ENCODE peak calls at places on chromosomes 5 and 9, in six cellular contexts. One of them, this sample, is unnamed.

GRCh38 chr5:152501294-152501693 is 96.2 kb upstream of the NMUR2 start:
- DNase-seq in neural progenitor cell: no peak
- DNase-seq in endothelial cell: no peak
- DNase-seq in psoas muscle: no peak
- DNase-seq in IMR-90: no peak
- DNase-seq in right atrium auricular region: no peak
- DNase-seq in this sample: no peak

GRCh38 chr5:159908201-159908940 is 7.9 kb upstream of the ADRA1B start:
- DNase-seq in neural progenitor cell: no peak
- DNase-seq in endothelial cell: no peak
- DNase-seq in psoas muscle: no peak
- DNase-seq in IMR-90: no peak
- DNase-seq in right atrium auricular region: no peak
- DNase-seq in this sample: no peak

GRCh38 chr9:96883922-96884321 is 29.6 kb upstream of the ZNF782 start:
- DNase-seq in neural progenitor cell: no peak
- DNase-seq in endothelial cell: no peak
- DNase-seq in psoas muscle: no peak
- DNase-seq in IMR-90: no peak
- DNase-seq in right atrium auricular region: no peak
- DNase-seq in this sample: no peak

GRCh38 chr9:71768388-71769174 is at the start of gene CEMIP2:
- DNase-seq in neural progenitor cell: peak
- DNase-seq in endothelial cell: peak
- DNase-seq in psoas muscle: peak
- DNase-seq in IMR-90: peak
- DNase-seq in right atrium auricular region: peak
- DNase-seq in this sample: peak

GRCh38 chr9:1125741-1126140 is 75.6 kb downstream of the DMRT2 start:
- DNase-seq in neural progenitor cell: no peak
- DNase-seq in endothelial cell: no peak
- DNase-seq in psoas muscle: no peak
- DNase-seq in IMR-90: peak
- DNase-seq in right atrium auricular region: no peak
- DNase-seq in this sample: no peak

GRCh38 chr5:90632799-90633198 is 74.2 kb downstream of the ADGRV1 start:
- DNase-seq in neural progenitor cell: peak
- DNase-seq in endothelial cell: no peak
- DNase-seq in psoas muscle: no peak
- DNase-seq in IMR-90: no peak
- DNase-seq in right atrium auricular region: no peak
- DNase-seq in this sample: no peak

GRCh38 chr5:149060325-149060724 is 2.5 kb downstream of the SH3TC2 start:
- DNase-seq in neural progenitor cell: no peak
- DNase-seq in endothelial cell: no peak
- DNase-seq in psoas muscle: no peak
- DNase-seq in IMR-90: peak
- DNase-seq in right atrium auricular region: no peak
- DNase-seq in this sample: no peak

GRCh38 chr9:125844611-125845010 is 97.4 kb downstream of the PBX3 start:
- DNase-seq in neural progenitor cell: no peak
- DNase-seq in endothelial cell: no peak
- DNase-seq in psoas muscle: no peak
- DNase-seq in IMR-90: no peak
- DNase-seq in right atrium auricular region: no peak
- DNase-seq in this sample: peak

GRCh38 chr9:69996947-69997346 is 46.7 kb upstream of the MAMDC2 start:
- DNase-seq in neural progenitor cell: no peak
- DNase-seq in endothelial cell: no peak
- DNase-seq in psoas muscle: no peak
- DNase-seq in IMR-90: no peak
- DNase-seq in right atrium auricular region: no peak
- DNase-seq in this sample: no peak

GRCh38 chr5:55597014-55597981 is 62.5 kb upstream of the PLPP1 start:
- DNase-seq in neural progenitor cell: no peak
- DNase-seq in endothelial cell: no peak
- DNase-seq in psoas muscle: peak
- DNase-seq in IMR-90: peak
- DNase-seq in right atrium auricular region: peak
- DNase-seq in this sample: no peak

GRCh38 chr9:104900871-104901270 is 27.1 kb downstream of the ABCA1 start:
- DNase-seq in neural progenitor cell: no peak
- DNase-seq in endothelial cell: no peak
- DNase-seq in psoas muscle: no peak
- DNase-seq in IMR-90: no peak
- DNase-seq in right atrium auricular region: no peak
- DNase-seq in this sample: no peak

GRCh38 chr5:10775646-10776045 is 14.6 kb upstream of the DAP start:
- DNase-seq in neural progenitor cell: no peak
- DNase-seq in endothelial cell: no peak
- DNase-seq in psoas muscle: no peak
- DNase-seq in IMR-90: no peak
- DNase-seq in right atrium auricular region: no peak
- DNase-seq in this sample: no peak

GRCh38 chr9:35907732-35908483 is 1.4 kb upstream of the SPAAR start:
- DNase-seq in neural progenitor cell: peak
- DNase-seq in endothelial cell: peak
- DNase-seq in psoas muscle: peak
- DNase-seq in IMR-90: peak
- DNase-seq in right atrium auricular region: peak
- DNase-seq in this sample: peak

GRCh38 chr5:6307304-6307703 is 71.0 kb downstream of the MED10 start:
- DNase-seq in neural progenitor cell: peak
- DNase-seq in endothelial cell: no peak
- DNase-seq in psoas muscle: no peak
- DNase-seq in IMR-90: no peak
- DNase-seq in right atrium auricular region: no peak
- DNase-seq in this sample: no peak

GRCh38 chr9:132854832-132855231 is 23.3 kb downstream of the AK8 start:
- DNase-seq in neural progenitor cell: no peak
- DNase-seq in endothelial cell: no peak
- DNase-seq in psoas muscle: no peak
- DNase-seq in IMR-90: no peak
- DNase-seq in right atrium auricular region: no peak
- DNase-seq in this sample: no peak

GRCh38 chr5:42840279-42840678 is 28.6 kb upstream of the SELENOP start:
- DNase-seq in neural progenitor cell: no peak
- DNase-seq in endothelial cell: no peak
- DNase-seq in psoas muscle: peak
- DNase-seq in IMR-90: peak
- DNase-seq in right atrium auricular region: no peak
- DNase-seq in this sample: peak

GRCh38 chr5:104053057-104053666 is 490.6 kb upstream of the NUDT12 start:
- DNase-seq in neural progenitor cell: no peak
- DNase-seq in endothelial cell: no peak
- DNase-seq in psoas muscle: no peak
- DNase-seq in IMR-90: no peak
- DNase-seq in right atrium auricular region: no peak
- DNase-seq in this sample: no peak

GRCh38 chr9:136624184-136624951 is 38.3 kb upstream of the EGFL7 start:
- DNase-seq in neural progenitor cell: no peak
- DNase-seq in endothelial cell: no peak
- DNase-seq in psoas muscle: peak
- DNase-seq in IMR-90: no peak
- DNase-seq in right atrium auricular region: no peak
- DNase-seq in this sample: no peak

GRCh38 chr9:136623849-136624183 is 38.9 kb upstream of the EGFL7 start:
- DNase-seq in neural progenitor cell: no peak
- DNase-seq in endothelial cell: no peak
- DNase-seq in psoas muscle: no peak
- DNase-seq in IMR-90: no peak
- DNase-seq in right atrium auricular region: no peak
- DNase-seq in this sample: no peak

GRCh38 chr9:136626066-136626725 is 36.5 kb upstream of the EGFL7 start:
- DNase-seq in neural progenitor cell: no peak
- DNase-seq in endothelial cell: no peak
- DNase-seq in psoas muscle: no peak
- DNase-seq in IMR-90: no peak
- DNase-seq in right atrium auricular region: no peak
- DNase-seq in this sample: no peak

GRCh38 chr9:136626740-136627642 is 35.7 kb upstream of the EGFL7 start:
- DNase-seq in neural progenitor cell: peak
- DNase-seq in endothelial cell: peak
- DNase-seq in psoas muscle: no peak
- DNase-seq in IMR-90: no peak
- DNase-seq in right atrium auricular region: no peak
- DNase-seq in this sample: no peak

DNA sequence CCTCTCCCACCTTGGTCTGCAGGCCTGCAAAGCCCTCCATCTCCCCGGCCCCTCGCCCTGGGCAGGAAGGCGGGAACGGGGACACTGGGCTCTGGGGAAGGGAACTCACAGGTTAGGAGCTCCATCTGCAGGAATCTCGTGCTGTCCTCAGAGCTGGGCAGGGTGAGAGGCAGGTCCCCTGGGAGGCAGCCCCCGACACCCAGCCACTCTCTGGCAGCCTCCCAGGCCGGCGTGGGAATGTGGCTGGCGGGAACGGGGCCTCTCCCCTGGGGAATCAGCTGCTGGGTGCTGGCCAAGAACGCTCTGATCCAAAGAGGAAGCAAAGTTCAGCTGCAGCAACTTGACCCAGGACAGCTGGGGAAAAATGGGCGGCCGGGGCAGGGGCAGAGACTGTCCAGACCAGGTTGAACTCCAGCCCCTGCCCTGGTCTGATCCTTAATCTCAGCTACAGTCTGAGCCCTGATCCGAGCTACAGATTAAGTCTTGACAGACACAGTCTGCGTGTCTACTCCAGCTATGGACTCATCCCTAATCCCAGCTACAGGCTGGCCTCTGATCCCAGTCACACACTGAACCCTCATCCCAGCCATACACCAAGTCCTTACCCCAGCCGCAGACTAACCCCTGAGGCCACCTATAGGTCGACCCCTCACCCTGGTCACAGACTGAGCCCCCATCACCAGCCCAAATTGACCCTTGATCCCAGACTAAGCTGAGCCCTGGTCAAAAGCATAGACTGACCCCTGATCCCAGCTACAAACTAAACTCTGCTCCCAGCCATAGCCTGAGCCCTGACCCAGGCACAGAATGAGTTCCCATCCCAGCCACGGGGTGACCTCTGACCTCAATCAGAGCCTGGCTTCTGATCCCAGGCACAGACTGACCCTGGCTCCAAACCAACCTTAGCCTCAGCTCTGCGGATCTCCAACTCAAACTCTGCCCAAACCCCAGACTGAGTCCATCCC is 37.3 kb upstream of the EGFL7 start:
- DNase-seq in neural progenitor cell: peak
- DNase-seq in endothelial cell: no peak
- DNase-seq in psoas muscle: peak
- DNase-seq in IMR-90: peak
- DNase-seq in right atrium auricular region: peak
- DNase-seq in this sample: no peak
- TF ChIP-seq CTCF in neural progenitor cell: peak
- TF ChIP-seq CTCF in endothelial cell: no peak
- TF ChIP-seq CTCF in psoas muscle: peak
- TF ChIP-seq CTCF in IMR-90: peak
- TF ChIP-seq CTCF in right atrium auricular region: peak
- TF ChIP-seq CTCF in this sample: peak

DNA sequence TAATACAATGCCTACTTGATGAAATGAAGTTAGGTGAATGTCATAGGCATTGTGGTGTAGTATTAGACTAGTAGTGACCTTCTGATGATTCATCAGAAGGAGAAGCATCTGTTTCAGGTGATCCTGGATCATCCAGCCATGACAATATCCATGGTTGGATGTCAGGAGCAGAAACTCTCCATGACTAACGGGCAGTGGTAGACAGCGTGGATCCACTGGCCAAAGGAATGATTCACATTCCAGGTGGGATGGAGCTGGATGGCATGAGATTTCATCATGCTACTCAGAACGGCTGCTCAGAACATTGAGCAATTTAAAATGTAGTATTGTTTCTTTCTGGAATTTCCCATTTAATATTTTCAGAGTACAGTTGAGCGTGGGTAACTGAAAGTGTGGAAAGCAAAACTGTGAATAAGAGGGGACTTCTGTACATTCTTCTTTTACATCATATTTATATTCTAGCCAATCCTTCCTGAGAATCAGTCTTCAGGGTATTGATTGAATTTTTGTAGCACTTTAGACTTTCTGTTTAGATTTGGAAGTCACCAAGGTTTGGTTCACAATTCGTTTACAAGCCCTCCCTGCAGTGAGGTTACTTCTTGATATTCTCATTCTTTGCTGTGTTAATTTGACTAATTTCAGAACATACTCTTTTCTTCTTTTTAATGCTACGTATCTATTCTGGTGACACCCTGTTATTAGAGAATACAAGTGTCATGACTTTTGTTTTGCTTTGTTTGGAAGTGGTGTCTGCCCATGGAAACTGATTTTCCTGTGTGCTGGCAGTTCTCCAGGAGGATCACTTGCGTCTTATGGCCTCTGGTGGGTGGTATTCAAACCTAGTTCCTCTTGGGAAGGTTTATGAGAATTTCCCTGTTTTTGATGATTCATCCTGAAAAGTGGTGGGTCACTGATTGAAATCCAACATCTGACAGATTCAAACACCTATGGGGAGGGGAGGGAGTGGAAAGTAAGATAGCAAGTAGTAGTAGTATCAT is 12.2 kb upstream of the CLINT1 start:
- DNase-seq in neural progenitor cell: no peak
- DNase-seq in endothelial cell: no peak
- DNase-seq in psoas muscle: no peak
- DNase-seq in IMR-90: peak
- DNase-seq in right atrium auricular region: no peak
- DNase-seq in this sample: no peak
- TF ChIP-seq CTCF in neural progenitor cell: no peak
- TF ChIP-seq CTCF in endothelial cell: no peak
- TF ChIP-seq CTCF in psoas muscle: no peak
- TF ChIP-seq CTCF in IMR-90: peak
- TF ChIP-seq CTCF in right atrium auricular region: no peak
- TF ChIP-seq CTCF in this sample: peak

GRCh38 chr5:168086104-168086610 is 205.3 kb upstream of the WWC1 start:
- DNase-seq in neural progenitor cell: no peak
- DNase-seq in endothelial cell: no peak
- DNase-seq in psoas muscle: no peak
- DNase-seq in IMR-90: no peak
- DNase-seq in right atrium auricular region: no peak
- DNase-seq in this sample: peak
- TF ChIP-seq CTCF in neural progenitor cell: no peak
- TF ChIP-seq CTCF in endothelial cell: no peak
- TF ChIP-seq CTCF in psoas muscle: no peak
- TF ChIP-seq CTCF in IMR-90: no peak
- TF ChIP-seq CTCF in right atrium auricular region: no peak
- TF ChIP-seq CTCF in this sample: no peak

DNA sequence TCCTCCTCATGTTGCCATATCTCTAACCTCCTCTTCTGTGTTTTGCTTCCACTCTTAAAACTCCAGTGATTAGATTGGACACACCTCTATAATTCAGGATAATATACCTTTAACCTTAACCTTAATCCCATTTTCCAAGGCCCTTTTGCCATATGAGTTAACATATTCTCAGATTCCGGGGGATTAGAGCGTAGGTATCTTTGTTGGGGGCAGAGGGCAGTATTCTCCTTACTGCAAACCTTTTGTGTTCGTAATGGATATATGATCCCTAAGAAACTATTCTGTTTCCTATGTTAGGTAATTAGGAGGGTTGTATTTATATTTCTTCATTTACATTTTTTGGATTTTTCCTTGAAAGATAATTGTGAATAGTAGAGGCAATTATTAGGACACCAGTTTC is 99.5 kb downstream of the VPS13A start:
- DNase-seq in neural progenitor cell: no peak
- DNase-seq in endothelial cell: no peak
- DNase-seq in psoas muscle: no peak
- DNase-seq in IMR-90: no peak
- DNase-seq in right atrium auricular region: no peak
- DNase-seq in this sample: no peak
- TF ChIP-seq CTCF in neural progenitor cell: no peak
- TF ChIP-seq CTCF in endothelial cell: no peak
- TF ChIP-seq CTCF in psoas muscle: no peak
- TF ChIP-seq CTCF in IMR-90: no peak
- TF ChIP-seq CTCF in right atrium auricular region: no peak
- TF ChIP-seq CTCF in this sample: no peak

GRCh38 chr5:170861855-170862766 is at the start of gene RANBP17:
- DNase-seq in neural progenitor cell: peak
- DNase-seq in endothelial cell: peak
- DNase-seq in psoas muscle: peak
- DNase-seq in IMR-90: peak
- DNase-seq in right atrium auricular region: no peak
- DNase-seq in this sample: no peak
- TF ChIP-seq CTCF in neural progenitor cell: peak
- TF ChIP-seq CTCF in endothelial cell: no peak
- TF ChIP-seq CTCF in psoas muscle: no peak
- TF ChIP-seq CTCF in IMR-90: peak
- TF ChIP-seq CTCF in right atrium auricular region: no peak
- TF ChIP-seq CTCF in this sample: no peak

This sample was measured in retinal pigment epithelial cell.